ENCODE peak calls at places on chromosomes 13 and 19, in six cellular contexts. D is neural progenitor cell, U is hippocampal formation, L is AG10803, J is ascending aorta, W is fibroblast of mammary gland. G is an unnamed sample.

GRCh38 chr13:37889102-37889501 is 19.5 kb upstream of the TRPC4 start:
- DNase-seq in D (no peak), U (no peak), L (no peak), J (no peak), W (peak), G (no peak)

GRCh38 chr13:99303863-99304521 is 3.2 kb downstream of the GPR183 start:
- DNase-seq in D (no peak), U (no peak), L (no peak), J (no peak), W (no peak), G (peak)

GRCh38 chr19:12139885-12140544 is at the start of gene ZNF20:
- DNase-seq in D (peak), U (peak), L (peak), J (peak), W (peak), G (peak)

GRCh38 chr19:58559275-58560006 is 1.0 kb upstream of the UBE2M start:
- DNase-seq in D (peak), U (no peak), L (peak), J (peak), W (peak), G (no peak)

GRCh38 chr13:111610077-111610476 is 289.6 kb downstream of the TEX29 start:
- DNase-seq in D (no peak), U (no peak), L (no peak), J (no peak), W (no peak), G (no peak)

GRCh38 chr19:7883796-7884570 is 4.3 kb upstream of the LRRC8E start:
- DNase-seq in D (no peak), U (no peak), L (peak), J (no peak), W (peak), G (no peak)

GRCh38 chr19:14059093-14059480 is 2.8 kb downstream of the PALM3 start:
- DNase-seq in D (peak), U (no peak), L (no peak), J (no peak), W (no peak), G (no peak)

GRCh38 chr19:18399008-18399407 is 1.6 kb upstream of the LRRC25 start:
- DNase-seq in D (no peak), U (no peak), L (peak), J (no peak), W (peak), G (no peak)

GRCh38 chr13:36431204-36432105 is 840 bp upstream of the CCNA1 start:
- DNase-seq in D (peak), U (no peak), L (no peak), J (no peak), W (no peak), G (no peak)

GRCh38 chr13:100890645-100891044 is 216.1 kb upstream of the TMTC4 start:
- DNase-seq in D (no peak), U (no peak), L (no peak), J (no peak), W (no peak), G (no peak)

GRCh38 chr13:60583196-60583908 is 186.3 kb downstream of the TDRD3 start:
- DNase-seq in D (peak), U (no peak), L (peak), J (no peak), W (peak), G (no peak)

GRCh38 chr19:8973501-8974091 is 36.6 kb downstream of the MUC16 start:
- DNase-seq in D (peak), U (no peak), L (no peak), J (no peak), W (no peak), G (no peak)

GRCh38 chr19:35296644-35297514 is 4.9 kb downstream of the MAG start:
- DNase-seq in D (no peak), U (no peak), L (no peak), J (no peak), W (no peak), G (no peak)

GRCh38 chr13:87331178-87331577 is 340.0 kb upstream of the SLITRK5 start:
- DNase-seq in D (no peak), U (no peak), L (peak), J (no peak), W (no peak), G (no peak)

GRCh38 chr13:78194904-78195639 is 276.4 kb upstream of the EDNRB start:
- DNase-seq in D (peak), U (no peak), L (peak), J (no peak), W (peak), G (no peak)

GRCh38 chr19:55384576-55385235 is 614 bp upstream of the TMEM238 start:
- DNase-seq in D (no peak), U (no peak), L (no peak), J (no peak), W (no peak), G (no peak)

GRCh38 chr13:70527553-70527952 is 419.3 kb upstream of the KLHL1 start:
- DNase-seq in D (no peak), U (no peak), L (no peak), J (no peak), W (no peak), G (no peak)

GRCh38 chr13:113319371-113319770 is 22.3 kb downstream of the LAMP1 start:
- DNase-seq in D (no peak), U (no peak), L (no peak), J (no peak), W (no peak), G (no peak)

GRCh38 chr19:7783991-7784421 is 21.0 kb downstream of the CLEC4M start:
- DNase-seq in D (no peak), U (no peak), L (peak), J (no peak), W (peak), G (no peak)

GRCh38 chr13:49308977-49309408 is 61.3 kb downstream of the CDADC1 start:
- DNase-seq in D (no peak), U (peak), L (no peak), J (no peak), W (peak), G (no peak)

GRCh38 chr19:39341122-39341719 is 1.0 kb upstream of the SAMD4B start:
- DNase-seq in D (peak), U (no peak), L (peak), J (no peak), W (no peak), G (peak)

GRCh38 chr13:33126909-33127607 is 110.8 kb downstream of the KL start:
- DNase-seq in D (no peak), U (no peak), L (peak), J (no peak), W (peak), G (no peak)

GRCh38 chr19:40611900-40612698 is 10.9 kb downstream of the LTBP4 start:
- DNase-seq in D (no peak), U (no peak), L (no peak), J (no peak), W (no peak), G (no peak)

GRCh38 chr13:26253262-26253786 is 605 bp upstream of the CDK8 start:
- DNase-seq in D (no peak), U (no peak), L (no peak), J (no peak), W (no peak), G (no peak)

GRCh38 chr19:3868770-3869456 is at the start of gene ZFR2:
- DNase-seq in D (peak), U (no peak), L (no peak), J (no peak), W (no peak), G (no peak)

GRCh38 chr19:43928820-43929219 is 6.3 kb downstream of the ZNF45 start:
- DNase-seq in D (no peak), U (no peak), L (no peak), J (no peak), W (no peak), G (no peak)

GRCh38 chr19:57786286-57786685 is 16.8 kb downstream of the ZNF586 start:
- DNase-seq in D (no peak), U (no peak), L (no peak), J (no peak), W (no peak), G (no peak)

G was measured in C1 segment of cervical spinal cord.